ENCODE peak calls at places on chromosomes 2 and 18, in eight cellular contexts. M, A, E, Z, Y, P, R and U are unnamed samples.

GRCh38 chr2:224401641-224402342 is at the start of gene FAM124B:
- DNase-seq in M (no peak), A (no peak), E (peak; percentile 36), Z (no peak), Y (no peak), P (peak; percentile 15), R (no peak), U (no peak)

GRCh38 chr2:181483876-181484275 is 26.7 kb downstream of the ITGA4 start:
- DNase-seq in M (no peak), A (no peak), E (no peak), Z (no peak), Y (no peak), P (no peak), R (no peak), U (peak; percentile 15)

GRCh38 chr2:177669201-177669600 is 276.6 kb downstream of the AGPS start:
- DNase-seq in M (no peak), A (no peak), E (no peak), Z (no peak), Y (no peak), P (no peak), R (no peak), U (no peak)

GRCh38 chr2:140667203-140667602 is 1463.6 kb downstream of the LRP1B start:
- DNase-seq in M (no peak), A (no peak), E (no peak), Z (no peak), Y (no peak), P (no peak), R (no peak), U (no peak)

GRCh38 chr2:260507-261161 is 3.2 kb downstream of the SH3YL1 start:
- DNase-seq in M (no peak), A (no peak), E (no peak), Z (no peak), Y (no peak), P (peak; percentile 30), R (no peak), U (peak; percentile 52)

GRCh38 chr18:11163668-11164067 is 14.3 kb upstream of the PIEZO2 start:
- DNase-seq in M (no peak), A (no peak), E (no peak), Z (no peak), Y (no peak), P (no peak), R (no peak), U (no peak)

GRCh38 chr2:67649331-67650071 is 252.4 kb downstream of the ETAA1 start:
- DNase-seq in M (no peak), A (no peak), E (no peak), Z (no peak), Y (peak; percentile 68), P (no peak), R (peak; percentile 14), U (peak; percentile 67)

GRCh38 chr2:239820836-239821693 is 204.1 kb downstream of the NDUFA10 start:
- DNase-seq in M (no peak), A (no peak), E (peak; percentile 23), Z (no peak), Y (no peak), P (no peak), R (no peak), U (no peak)

GRCh38 chr2:164458801-164459200 is 162.5 kb downstream of the GRB14 start:
- DNase-seq in M (no peak), A (no peak), E (no peak), Z (no peak), Y (no peak), P (no peak), R (no peak), U (no peak)

GRCh38 chr2:157256621-157257020 is 884 bp upstream of the GALNT5 start:
- DNase-seq in M (no peak), A (no peak), E (no peak), Z (no peak), Y (no peak), P (no peak), R (no peak), U (peak; percentile 28)

GRCh38 chr2:70656421-70657010 is 102.9 kb upstream of the TGFA start:
- DNase-seq in M (no peak), A (no peak), E (no peak), Z (no peak), Y (no peak), P (no peak), R (no peak), U (no peak)

GRCh38 chr2:242057379-242058040 is 188.0 kb downstream of the RTP5 start:
- DNase-seq in M (no peak), A (no peak), E (no peak), Z (no peak), Y (no peak), P (no peak), R (no peak), U (no peak)

GRCh38 chr18:37006742-37007141 is 177.8 kb downstream of the KIAA1328 start:
- DNase-seq in M (no peak), A (no peak), E (no peak), Z (no peak), Y (no peak), P (no peak), R (no peak), U (peak; percentile 2)

GRCh38 chr2:26946841-26947784 is 23.3 kb upstream of the MAPRE3 start:
- DNase-seq in M (no peak), A (no peak), E (peak; percentile 66), Z (no peak), Y (peak; percentile 34), P (no peak), R (no peak), U (peak; percentile 40)

GRCh38 chr18:58176915-58177717 is 133.1 kb downstream of the NEDD4L start:
- DNase-seq in M (peak; percentile 84), A (peak; percentile 75), E (no peak), Z (no peak), Y (peak; percentile 93), P (peak; percentile 81), R (no peak), U (peak; percentile 96)

GRCh38 chr2:128642801-128643200 is 324.1 kb upstream of the HS6ST1 start:
- DNase-seq in M (no peak), A (no peak), E (peak; percentile 17), Z (no peak), Y (no peak), P (no peak), R (no peak), U (no peak)

GRCh38 chr2:96816836-96817702 is 1.0 kb downstream of the CNNM3 start:
- DNase-seq in M (no peak), A (no peak), E (no peak), Z (no peak), Y (peak; percentile 9), P (no peak), R (no peak), U (no peak)

GRCh38 chr2:54106631-54107454 is 8.6 kb upstream of the ACYP2 start:
- DNase-seq in M (peak; percentile 43), A (no peak), E (peak; percentile 31), Z (no peak), Y (peak; percentile 68), P (no peak), R (no peak), U (peak; percentile 51)

GRCh38 chr2:153387203-153387602 is 91.4 kb downstream of the RPRM start:
- DNase-seq in M (no peak), A (no peak), E (no peak), Z (no peak), Y (no peak), P (no peak), R (no peak), U (no peak)

GRCh38 chr2:38163006-38163405 is 87.1 kb upstream of the CYP1B1 start:
- DNase-seq in M (no peak), A (no peak), E (no peak), Z (no peak), Y (no peak), P (no peak), R (no peak), U (no peak)

GRCh38 chr2:45345331-45346305 is 265.4 kb downstream of the SRBD1 start:
- DNase-seq in M (no peak), A (no peak), E (no peak), Z (no peak), Y (no peak), P (no peak), R (no peak), U (no peak)

GRCh38 chr2:71423817-71424420 is 29.4 kb upstream of the DYSF start:
- DNase-seq in M (no peak), A (no peak), E (no peak), Z (no peak), Y (no peak), P (no peak), R (no peak), U (no peak)

GRCh38 chr2:98240796-98241398 is 105.4 kb upstream of the CNGA3 start:
- DNase-seq in M (no peak), A (no peak), E (no peak), Z (no peak), Y (no peak), P (no peak), R (no peak), U (no peak)

GRCh38 chr18:69858897-69859296 is 88.8 kb downstream of the CD226 start:
- DNase-seq in M (no peak), A (no peak), E (no peak), Z (no peak), Y (no peak), P (no peak), R (no peak), U (no peak)

GRCh38 chr2:54347622-54348021 is 91.6 kb upstream of the TSPYL6 start:
- DNase-seq in M (peak; percentile 39), A (no peak), E (no peak), Z (no peak), Y (no peak), P (no peak), R (no peak), U (peak; percentile 54)

GRCh38 chr18:74116628-74117554 is 30.7 kb downstream of the FBXO15 start:
- DNase-seq in M (peak; percentile 36), A (no peak), E (no peak), Z (no peak), Y (peak; percentile 57), P (peak; percentile 26), R (peak; percentile 9), U (peak; percentile 28)